ENCODE peak calls at places on chromosomes 5 and 9, in nine cellular contexts. M is stomach; W is astrocyte; I is DND-41; T is gastrocnemius medialis; S is CD8-positive, alpha-beta T cell; J is upper lobe of right lung; D is GM23338; Y is left lung. N is an unnamed sample.

GRCh38 chr5:140322751-140323731 is 20.1 kb upstream of the PFDN1 start:
- DNase-seq in M (peak; percentile 84), W (peak; percentile 97), I (no peak), T (peak; percentile 31), S (no peak), J (no peak), D (peak; percentile 9), Y (no peak), N (peak; percentile 60)

GRCh38 chr5:109407913-109408312 is 1.9 kb downstream of the PJA2 start:
- DNase-seq in M (no peak), W (no peak), I (no peak), T (no peak), S (no peak), J (no peak), D (no peak), Y (no peak), N (no peak)

GRCh38 chr5:147479431-147479830 is 30.4 kb downstream of the DPYSL3 start:
- DNase-seq in M (no peak), W (peak; percentile 67), I (no peak), T (no peak), S (no peak), J (no peak), D (no peak), Y (no peak), N (no peak)

GRCh38 chr5:125179617-125180016 is 433.2 kb upstream of the ZNF608 start:
- DNase-seq in M (no peak), W (no peak), I (no peak), T (no peak), S (no peak), J (no peak), D (no peak), Y (no peak), N (no peak)

GRCh38 chr5:141001466-141001853 is 35.2 kb downstream of the PCDHAC2 start:
- DNase-seq in M (no peak), W (no peak), I (no peak), T (no peak), S (no peak), J (peak; percentile 84), D (peak; percentile 65), Y (no peak), N (no peak)

GRCh38 chr9:90517103-90517502 is 125.5 kb downstream of the DIRAS2 start:
- DNase-seq in M (no peak), W (no peak), I (no peak), T (no peak), S (no peak), J (no peak), D (peak; percentile 37), Y (no peak), N (no peak)

GRCh38 chr9:18507151-18507550 is 33.2 kb downstream of the ADAMTSL1 start:
- DNase-seq in M (no peak), W (no peak), I (no peak), T (no peak), S (no peak), J (no peak), D (no peak), Y (no peak), N (no peak)

GRCh38 chr5:38467353-38468040 is 88.9 kb downstream of the LIFR start:
- DNase-seq in M (peak; percentile 38), W (peak; percentile 43), I (no peak), T (peak; percentile 47), S (no peak), J (peak; percentile 75), D (no peak), Y (no peak), N (no peak)

GRCh38 chr9:136011703-136012496 is 50.7 kb upstream of the UBAC1 start:
- DNase-seq in M (peak; percentile 66), W (peak; percentile 47), I (no peak), T (peak; percentile 54), S (no peak), J (peak; percentile 81), D (no peak), Y (peak; percentile 79), N (no peak)

GRCh38 chr5:34044950-34045525 is 2.0 kb upstream of the C1QTNF3 start:
- DNase-seq in M (no peak), W (no peak), I (no peak), T (no peak), S (no peak), J (no peak), D (no peak), Y (no peak), N (no peak)

GRCh38 chr9:80062581-80062980 is 490.8 kb downstream of the TLE4 start:
- DNase-seq in M (no peak), W (no peak), I (no peak), T (no peak), S (no peak), J (no peak), D (no peak), Y (no peak), N (no peak)

GRCh38 chr9:70539526-70539925 is 125.1 kb upstream of the KLF9 start:
- DNase-seq in M (no peak), W (no peak), I (no peak), T (no peak), S (no peak), J (no peak), D (no peak), Y (no peak), N (no peak)

GRCh38 chr5:1052641-1053390 is 44.2 kb downstream of the NKD2 start:
- DNase-seq in M (no peak), W (no peak), I (no peak), T (no peak), S (no peak), J (no peak), D (peak; percentile 1), Y (peak; percentile 73), N (peak; percentile 62)

GRCh38 chr5:172707285-172708182 is 63.5 kb downstream of the DUSP1 start:
- DNase-seq in M (no peak), W (peak; percentile 49), I (peak; percentile 43), T (no peak), S (no peak), J (peak; percentile 69), D (peak; percentile 81), Y (no peak), N (no peak)

GRCh38 chr9:16337322-16338029 is 533.0 kb downstream of the BNC2 start:
- DNase-seq in M (no peak), W (peak; percentile 96), I (no peak), T (no peak), S (no peak), J (no peak), D (no peak), Y (no peak), N (no peak)

GRCh38 chr5:139759219-139759721 is 36.3 kb upstream of the PSD2 start:
- DNase-seq in M (no peak), W (no peak), I (no peak), T (no peak), S (no peak), J (no peak), D (no peak), Y (no peak), N (no peak)

GRCh38 chr9:69153707-69154521 is 20.2 kb upstream of the TJP2 start:
- DNase-seq in M (no peak), W (no peak), I (no peak), T (no peak), S (no peak), J (no peak), D (no peak), Y (no peak), N (no peak)

GRCh38 chr5:81633471-81633870 is 117.4 kb downstream of the SSBP2 start:
- DNase-seq in M (no peak), W (no peak), I (peak; percentile 36), T (no peak), S (no peak), J (no peak), D (no peak), Y (no peak), N (no peak)

GRCh38 chr5:68548959-68549676 is 333.6 kb downstream of the PIK3R1 start:
- DNase-seq in M (no peak), W (peak; percentile 87), I (no peak), T (no peak), S (no peak), J (no peak), D (no peak), Y (no peak), N (no peak)

GRCh38 chr5:125372694-125373621 is 626.5 kb upstream of the ZNF608 start:
- DNase-seq in M (no peak), W (peak; percentile 74), I (no peak), T (no peak), S (no peak), J (no peak), D (peak; percentile 69), Y (no peak), N (no peak)

GRCh38 chr5:133321286-133321832 is 269.5 kb downstream of the HSPA4 start:
- DNase-seq in M (no peak), W (no peak), I (no peak), T (no peak), S (no peak), J (no peak), D (no peak), Y (no peak), N (no peak)

GRCh38 chr9:121857941-121858340 is 206.5 kb downstream of the DAB2IP start:
- DNase-seq in M (no peak), W (no peak), I (no peak), T (no peak), S (no peak), J (no peak), D (no peak), Y (no peak), N (peak; percentile 9)

GRCh38 chr9:127132375-127132774 is 9.9 kb upstream of the ANGPTL2 start:
- DNase-seq in M (peak; percentile 11), W (no peak), I (no peak), T (peak; percentile 15), S (no peak), J (no peak), D (no peak), Y (no peak), N (no peak)
- H3K4me1 ChIP-seq in M (peaks cover 73% of the 10 kb centered on the region), W (peaks cover 41% of the 10 kb centered on the region), I (no peaks in the 10 kb centered on the region), T (peaks cover 82% of the 10 kb centered on the region), S (no peaks in the 10 kb centered on the region), J (peaks cover 49% of the 10 kb centered on the region), D (peaks cover 29% of the 10 kb centered on the region), Y (peaks cover 38% of the 10 kb centered on the region), N (peaks cover 5% of the 10 kb centered on the region)

GRCh38 chr5:142783601-142784291 is 13.6 kb downstream of the ARHGAP26 start:
- DNase-seq in M (no peak), W (no peak), I (peak; percentile 33), T (peak; percentile 18), S (peak; percentile 52), J (no peak), D (no peak), Y (peak; percentile 59), N (no peak)
- TF ChIP-seq CTCF in M (no peak), W (no peak), I (no peak), T (no peak), S (no peak), J (no peak), D (no peak), Y (no peak), N (peak; percentile 21)

GRCh38 chr9:34948438-34948837 is 9.6 kb upstream of the PHF24 start:
- DNase-seq in M (no peak), W (no peak), I (no peak), T (no peak), S (no peak), J (no peak), D (no peak), Y (no peak), N (no peak)
- H3K4me1 ChIP-seq in M (no peaks in the 10 kb centered on the region), W (no peaks in the 10 kb centered on the region), I (no peaks in the 10 kb centered on the region), T (no peaks in the 10 kb centered on the region), S (no peaks in the 10 kb centered on the region), J (no peaks in the 10 kb centered on the region), D (no peaks in the 10 kb centered on the region), Y (no peaks in the 10 kb centered on the region), N (no peaks in the 10 kb centered on the region)

DNA sequence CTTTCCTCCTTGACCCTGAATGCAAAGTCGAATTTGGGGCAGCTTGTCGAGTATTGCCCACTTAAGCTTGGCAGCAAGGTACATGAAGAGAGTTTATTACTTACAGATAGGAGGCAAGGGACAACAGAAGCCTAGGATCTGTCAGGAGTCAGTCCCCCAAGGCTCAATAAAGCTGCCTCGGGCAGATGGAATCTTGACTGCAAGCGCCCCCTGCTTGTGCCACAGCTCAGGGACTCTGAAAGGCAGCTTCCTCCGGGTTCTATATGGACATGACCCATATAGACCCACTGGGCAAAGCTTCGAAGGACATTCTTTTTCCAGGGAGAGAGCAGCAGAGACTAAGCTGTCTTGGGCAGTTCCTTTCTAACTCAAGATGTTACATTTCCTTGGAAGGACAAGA is 971.5 kb downstream of the EFNA5 start:
- DNase-seq in M (no peak), W (no peak), I (no peak), T (no peak), S (no peak), J (no peak), D (peak; percentile 71), Y (no peak), N (no peak)
- TF ChIP-seq CTCF in M (no peak), W (no peak), I (no peak), T (no peak), S (no peak), J (no peak), D (peak; percentile 86), Y (no peak), N (no peak)